ENCODE peak calls at places on chromosomes 16 and 17, in four cellular contexts. One of them, this sample, is unnamed.

GRCh38 chr16:85419503-85420408 is 193.4 kb upstream of the GSE1 start:
- DNase-seq in A549: no peak
- DNase-seq in cardiac muscle cell: no peak
- DNase-seq in AG04450: no peak
- DNase-seq in this sample: no peak

GRCh38 chr16:23557779-23558330 is 328 bp downstream of the UBFD1 start:
- DNase-seq in A549: no peak
- DNase-seq in AG04450: no peak
- DNase-seq in cardiac muscle cell: peak; percentile 49
- DNase-seq in this sample: peak; percentile 37

GRCh38 chr17:81550285-81550684 is 1.9 kb downstream of the FAAP100 start:
- DNase-seq in A549: no peak
- DNase-seq in cardiac muscle cell: no peak
- DNase-seq in AG04450: no peak
- DNase-seq in this sample: no peak

GRCh38 chr17:45814622-45815606 is 29.8 kb upstream of the SPPL2C start:
- DNase-seq in cardiac muscle cell: no peak
- DNase-seq in A549: no peak
- DNase-seq in AG04450: no peak
- DNase-seq in this sample: no peak

GRCh38 chr16:30183961-30184429 is 593 bp downstream of the CORO1A start:
- DNase-seq in AG04450: no peak
- DNase-seq in A549: no peak
- DNase-seq in cardiac muscle cell: no peak
- DNase-seq in this sample: no peak

GRCh38 chr16:424033-424622 is 1.3 kb upstream of the RAB11FIP3 start:
- DNase-seq in A549: peak; percentile 64
- DNase-seq in AG04450: peak; percentile 74
- DNase-seq in cardiac muscle cell: peak; percentile 99
- DNase-seq in this sample: peak; percentile 93

GRCh38 chr16:72723781-72724180 is 324.1 kb downstream of the ZFHX3 start:
- DNase-seq in cardiac muscle cell: peak; percentile 30
- DNase-seq in AG04450: peak; percentile 11
- DNase-seq in A549: no peak
- DNase-seq in this sample: peak; percentile 74

GRCh38 chr17:33674685-33675084 is 381.6 kb upstream of the ASIC2 start:
- DNase-seq in A549: peak; percentile 64
- DNase-seq in AG04450: peak; percentile 2
- DNase-seq in cardiac muscle cell: peak; percentile 63
- DNase-seq in this sample: peak; percentile 62

GRCh38 chr17:48121921-48122650 is 14.5 kb downstream of the SNX11 start:
- DNase-seq in AG04450: no peak
- DNase-seq in A549: no peak
- DNase-seq in cardiac muscle cell: no peak
- DNase-seq in this sample: no peak

GRCh38 chr17:80729016-80729415 is 184.4 kb downstream of the RPTOR start:
- DNase-seq in AG04450: no peak
- DNase-seq in A549: no peak
- DNase-seq in cardiac muscle cell: no peak
- DNase-seq in this sample: no peak

GRCh38 chr16:50697881-50698767 is 4.7 kb downstream of the NOD2 start:
- DNase-seq in AG04450: no peak
- DNase-seq in cardiac muscle cell: peak; percentile 46
- DNase-seq in A549: no peak
- DNase-seq in this sample: peak; percentile 64

GRCh38 chr16:74297296-74297665 is 667 bp downstream of the PSMD7 start:
- DNase-seq in AG04450: no peak
- DNase-seq in A549: no peak
- DNase-seq in cardiac muscle cell: peak; percentile 20
- DNase-seq in this sample: peak; percentile 31

GRCh38 chr16:47036201-47036600 is 62.7 kb upstream of the DNAJA2 start:
- DNase-seq in AG04450: no peak
- DNase-seq in A549: no peak
- DNase-seq in cardiac muscle cell: no peak
- DNase-seq in this sample: no peak

GRCh38 chr16:24775455-24775854 is 46.0 kb downstream of the TNRC6A start:
- DNase-seq in cardiac muscle cell: peak; percentile 69
- DNase-seq in AG04450: no peak
- DNase-seq in A549: no peak
- DNase-seq in this sample: no peak

GRCh38 chr17:76523084-76524037 is 14.1 kb downstream of the CYGB start:
- DNase-seq in A549: peak; percentile 75
- DNase-seq in AG04450: no peak
- DNase-seq in cardiac muscle cell: peak; percentile 62
- DNase-seq in this sample: peak; percentile 70

GRCh38 chr16:86072328-86073102 is 173.6 kb downstream of the IRF8 start:
- DNase-seq in AG04450: peak; percentile 77
- DNase-seq in cardiac muscle cell: peak; percentile 80
- DNase-seq in A549: peak; percentile 70
- DNase-seq in this sample: peak; percentile 49

GRCh38 chr17:31266042-31266441 is 31.0 kb downstream of the OMG start:
- DNase-seq in A549: peak; percentile 25
- DNase-seq in cardiac muscle cell: no peak
- DNase-seq in AG04450: no peak
- DNase-seq in this sample: peak; percentile 22

DNA sequence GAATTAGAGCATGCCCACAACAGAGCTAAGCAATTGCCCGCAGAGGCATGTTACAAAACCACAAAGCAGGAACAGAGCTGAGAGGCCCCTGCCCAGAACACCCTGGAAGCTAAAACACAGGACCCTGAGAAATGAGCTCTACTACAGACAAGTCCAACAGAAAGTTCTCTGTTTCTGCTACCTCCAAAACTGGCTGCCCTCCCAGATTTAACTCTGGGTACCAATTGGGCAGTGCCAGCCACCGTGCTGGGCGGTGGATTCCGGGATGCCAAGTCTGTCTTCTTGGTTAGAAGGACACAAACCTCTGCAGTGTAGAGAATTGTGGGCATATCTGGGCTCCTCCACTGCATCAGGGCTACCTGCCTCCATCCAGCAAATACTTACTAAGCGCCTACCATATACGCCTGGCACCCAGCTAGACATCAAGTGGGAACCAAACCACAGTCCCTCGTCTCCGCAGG is 1.0 kb downstream of the CMTM4 start:
- DNase-seq in AG04450: no peak
- DNase-seq in cardiac muscle cell: no peak
- DNase-seq in A549: no peak
- DNase-seq in this sample: no peak
- H3K4me3 ChIP-seq in AG04450: peak overlapping the region; percentile 70
- H3K4me3 ChIP-seq in cardiac muscle cell: peak overlapping the region; percentile 94
- H3K4me3 ChIP-seq in A549: peak overlapping the region; percentile 79
- H3K4me3 ChIP-seq in this sample: peak overlapping the region; percentile 63

DNA sequence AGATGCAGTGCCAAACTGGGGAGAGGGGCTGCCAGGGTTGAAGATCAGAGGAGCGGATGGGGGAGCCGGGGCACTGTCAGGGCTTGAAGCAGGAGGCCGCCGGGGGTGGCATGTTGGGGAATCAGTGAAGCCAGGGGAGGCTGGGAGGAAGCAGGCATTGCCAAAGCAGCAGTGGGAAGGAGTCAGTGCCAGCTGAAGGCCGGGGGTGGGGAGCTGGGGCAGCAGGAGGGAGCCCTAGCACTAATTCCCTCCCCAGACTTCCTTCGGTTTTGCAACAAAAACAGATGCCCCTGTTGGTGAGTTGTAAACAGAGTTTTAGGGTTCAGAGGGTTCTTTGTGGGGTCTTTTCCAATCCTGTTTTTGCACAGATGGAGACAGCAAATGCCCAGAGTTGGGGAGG is 10.9 kb upstream of the TAC4 start:
- DNase-seq in AG04450: no peak
- DNase-seq in cardiac muscle cell: no peak
- DNase-seq in A549: no peak
- DNase-seq in this sample: no peak
- H3K4me3 ChIP-seq in AG04450: no peak overlapping the region
- H3K4me3 ChIP-seq in cardiac muscle cell: no peak overlapping the region
- H3K4me3 ChIP-seq in A549: no peak overlapping the region
- H3K4me3 ChIP-seq in this sample: no peak overlapping the region

GRCh38 chr17:850828-851759 is 68.9 kb downstream of the MRM3 start:
- DNase-seq in cardiac muscle cell: peak; percentile 51
- DNase-seq in AG04450: no peak
- DNase-seq in A549: no peak
- DNase-seq in this sample: peak; percentile 57
- H3K4me3 ChIP-seq in cardiac muscle cell: no peak overlapping the region
- H3K4me3 ChIP-seq in AG04450: peak overlapping the region; percentile 2
- H3K4me3 ChIP-seq in A549: no peak overlapping the region
- H3K4me3 ChIP-seq in this sample: no peak overlapping the region

DNA sequence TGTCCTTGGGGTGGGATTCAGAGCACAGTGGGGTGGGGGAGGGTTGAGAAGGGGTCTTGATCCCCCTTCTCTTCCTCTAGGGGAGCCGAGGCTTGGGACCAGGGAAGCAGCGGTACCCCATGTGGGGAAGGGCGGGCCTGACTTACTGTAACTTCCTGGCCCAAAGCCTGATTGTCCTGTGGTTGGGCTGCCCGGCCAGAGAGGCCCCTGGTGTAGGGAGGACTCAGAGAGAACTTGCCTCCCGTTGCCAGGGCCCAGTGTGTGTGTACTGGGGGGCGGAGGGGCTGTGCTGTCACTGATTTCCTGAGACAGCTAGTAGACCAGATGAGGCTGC is 16.8 kb downstream of the SOCS3 start:
- DNase-seq in A549: no peak
- DNase-seq in AG04450: no peak
- DNase-seq in cardiac muscle cell: peak; percentile 93
- DNase-seq in this sample: no peak
- H3K4me3 ChIP-seq in A549: no peak overlapping the region
- H3K4me3 ChIP-seq in AG04450: no peak overlapping the region
- H3K4me3 ChIP-seq in cardiac muscle cell: no peak overlapping the region
- H3K4me3 ChIP-seq in this sample: no peak overlapping the region

GRCh38 chr17:40981115-40981514 is 3.0 kb downstream of the KRT40 start:
- DNase-seq in A549: no peak
- DNase-seq in cardiac muscle cell: no peak
- DNase-seq in AG04450: no peak
- DNase-seq in this sample: no peak
- H3K4me3 ChIP-seq in A549: no peak overlapping the region
- H3K4me3 ChIP-seq in cardiac muscle cell: no peak overlapping the region
- H3K4me3 ChIP-seq in AG04450: no peak overlapping the region
- H3K4me3 ChIP-seq in this sample: no peak overlapping the region

GRCh38 chr16:11692171-11692570 is 23.9 kb downstream of the SNN start:
- DNase-seq in cardiac muscle cell: no peak
- DNase-seq in A549: no peak
- DNase-seq in AG04450: no peak
- DNase-seq in this sample: no peak

GRCh38 chr16:11691771-11692170 is 23.5 kb downstream of the SNN start:
- DNase-seq in A549: no peak
- DNase-seq in AG04450: no peak
- DNase-seq in cardiac muscle cell: no peak
- DNase-seq in this sample: no peak

GRCh38 chr16:11692651-11693050 is 24.4 kb downstream of the SNN start:
- DNase-seq in cardiac muscle cell: no peak
- DNase-seq in A549: no peak
- DNase-seq in AG04450: no peak
- DNase-seq in this sample: no peak

GRCh38 chr16:11689031-11689840 is 21.0 kb downstream of the SNN start:
- DNase-seq in cardiac muscle cell: no peak
- DNase-seq in A549: no peak
- DNase-seq in AG04450: no peak
- DNase-seq in this sample: no peak

DNA sequence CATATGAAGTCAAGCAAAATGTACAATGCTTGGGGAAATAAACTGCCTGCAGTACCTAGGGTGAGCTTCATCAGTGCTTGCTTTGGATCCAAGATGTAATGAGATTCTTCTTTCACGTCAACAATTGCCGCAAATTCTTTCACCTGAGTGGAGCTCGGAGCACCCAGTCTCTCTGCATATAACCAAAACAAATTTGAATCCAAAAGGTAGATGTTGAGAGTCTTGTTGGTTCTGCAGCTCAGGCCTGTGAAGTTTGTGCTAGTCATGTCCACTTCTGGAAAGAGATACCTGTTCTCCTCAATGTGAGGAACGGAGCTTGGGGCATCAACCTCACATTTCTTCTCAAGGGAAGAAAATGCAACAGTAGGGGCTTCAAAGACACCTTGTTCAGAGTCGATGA is 23.0 kb downstream of the SNN start:
- DNase-seq in A549: no peak
- DNase-seq in AG04450: no peak
- DNase-seq in cardiac muscle cell: no peak
- DNase-seq in this sample: no peak
- H3K4me3 ChIP-seq in A549: no peak overlapping the region
- H3K4me3 ChIP-seq in AG04450: no peak overlapping the region
- H3K4me3 ChIP-seq in cardiac muscle cell: no peak overlapping the region
- H3K4me3 ChIP-seq in this sample: no peak overlapping the region

GRCh38 chr16:89923640-89924297 is 627 bp downstream of the TUBB3 start:
- DNase-seq in AG04450: no peak
- DNase-seq in cardiac muscle cell: no peak
- DNase-seq in A549: no peak
- DNase-seq in this sample: no peak
- H3K4me3 ChIP-seq in AG04450: peak overlapping the region; percentile 84
- H3K4me3 ChIP-seq in cardiac muscle cell: peak overlapping the region; percentile 64
- H3K4me3 ChIP-seq in A549: peak overlapping the region; percentile 83
- H3K4me3 ChIP-seq in this sample: no peak overlapping the region

GRCh38 chr17:16962804-16963203 is 9.1 kb downstream of the TNFRSF13B start:
- DNase-seq in AG04450: no peak
- DNase-seq in A549: peak; percentile 64
- DNase-seq in cardiac muscle cell: no peak
- DNase-seq in this sample: no peak

GRCh38 chr17:16961792-16962191 is 10.1 kb downstream of the TNFRSF13B start:
- DNase-seq in A549: no peak
- DNase-seq in cardiac muscle cell: no peak
- DNase-seq in AG04450: no peak
- DNase-seq in this sample: no peak
- H3K4me3 ChIP-seq in A549: no peak overlapping the region
- H3K4me3 ChIP-seq in cardiac muscle cell: no peak overlapping the region
- H3K4me3 ChIP-seq in AG04450: no peak overlapping the region
- H3K4me3 ChIP-seq in this sample: no peak overlapping the region

This sample was measured in epithelial cell of esophagus.